ENCODE peak calls at places on chromosome 5, in six cellular contexts. One of them, this sample, is unnamed.

GRCh38 chr5:119347996-119348395 is 7.8 kb upstream of the TNFAIP8 start:
- DNase-seq in sigmoid colon: no peak
- DNase-seq in nephron progenitor cell: no peak
- DNase-seq in D341Med: no peak
- DNase-seq in mucosa of gallbladder: no peak
- DNase-seq in T-helper 2 cell: no peak
- DNase-seq in this sample: no peak

GRCh38 chr5:145921211-145921610 is 15.2 kb upstream of the SH3RF2 start:
- DNase-seq in D341Med: no peak
- DNase-seq in sigmoid colon: no peak
- DNase-seq in nephron progenitor cell: no peak
- DNase-seq in T-helper 2 cell: no peak
- DNase-seq in mucosa of gallbladder: no peak
- DNase-seq in this sample: no peak

GRCh38 chr5:16808936-16809815 is 126.9 kb downstream of the MYO10 start:
- DNase-seq in D341Med: no peak
- DNase-seq in mucosa of gallbladder: peak; percentile 35
- DNase-seq in nephron progenitor cell: no peak
- DNase-seq in T-helper 2 cell: no peak
- DNase-seq in sigmoid colon: no peak
- DNase-seq in this sample: no peak

GRCh38 chr5:73030995-73031394 is 75.2 kb downstream of the FCHO2 start:
- DNase-seq in mucosa of gallbladder: peak; percentile 33
- DNase-seq in sigmoid colon: no peak
- DNase-seq in D341Med: no peak
- DNase-seq in nephron progenitor cell: no peak
- DNase-seq in T-helper 2 cell: no peak
- DNase-seq in this sample: peak; percentile 95

GRCh38 chr5:111117149-111117548 is 25.0 kb downstream of the WDR36 start:
- DNase-seq in nephron progenitor cell: no peak
- DNase-seq in D341Med: no peak
- DNase-seq in T-helper 2 cell: no peak
- DNase-seq in mucosa of gallbladder: no peak
- DNase-seq in sigmoid colon: no peak
- DNase-seq in this sample: no peak

GRCh38 chr5:125486634-125487033 is 740.2 kb upstream of the ZNF608 start:
- DNase-seq in nephron progenitor cell: no peak
- DNase-seq in mucosa of gallbladder: no peak
- DNase-seq in sigmoid colon: no peak
- DNase-seq in T-helper 2 cell: no peak
- DNase-seq in D341Med: no peak
- DNase-seq in this sample: no peak

GRCh38 chr5:157308826-157309465 is 43.0 kb downstream of the CYFIP2 start:
- DNase-seq in mucosa of gallbladder: no peak
- DNase-seq in T-helper 2 cell: no peak
- DNase-seq in D341Med: no peak
- DNase-seq in nephron progenitor cell: no peak
- DNase-seq in sigmoid colon: no peak
- DNase-seq in this sample: no peak

GRCh38 chr5:143248822-143249579 is 154.5 kb downstream of the NR3C1 start:
- DNase-seq in T-helper 2 cell: no peak
- DNase-seq in D341Med: no peak
- DNase-seq in nephron progenitor cell: no peak
- DNase-seq in sigmoid colon: no peak
- DNase-seq in mucosa of gallbladder: peak; percentile 34
- DNase-seq in this sample: peak; percentile 69

GRCh38 chr5:97245371-97245770 is 62.3 kb upstream of the RIOK2 start:
- DNase-seq in mucosa of gallbladder: no peak
- DNase-seq in T-helper 2 cell: no peak
- DNase-seq in sigmoid colon: no peak
- DNase-seq in D341Med: no peak
- DNase-seq in nephron progenitor cell: peak; percentile 14
- DNase-seq in this sample: no peak

GRCh38 chr5:142506756-142507155 is 179.1 kb downstream of the FGF1 start:
- DNase-seq in T-helper 2 cell: no peak
- DNase-seq in mucosa of gallbladder: no peak
- DNase-seq in nephron progenitor cell: no peak
- DNase-seq in D341Med: no peak
- DNase-seq in sigmoid colon: no peak
- DNase-seq in this sample: no peak

GRCh38 chr5:134873494-134873893 is 677 bp upstream of the TXNDC15 start:
- DNase-seq in sigmoid colon: no peak
- DNase-seq in nephron progenitor cell: no peak
- DNase-seq in T-helper 2 cell: no peak
- DNase-seq in mucosa of gallbladder: no peak
- DNase-seq in D341Med: peak; percentile 43
- DNase-seq in this sample: no peak

GRCh38 chr5:78907255-78907886 is 77.7 kb downstream of the ARSB start:
- DNase-seq in nephron progenitor cell: no peak
- DNase-seq in mucosa of gallbladder: no peak
- DNase-seq in T-helper 2 cell: no peak
- DNase-seq in sigmoid colon: peak; percentile 77
- DNase-seq in D341Med: no peak
- DNase-seq in this sample: no peak

GRCh38 chr5:60843693-60844428 is at the start of gene ELOVL7:
- DNase-seq in nephron progenitor cell: peak; percentile 85
- DNase-seq in D341Med: peak; percentile 81
- DNase-seq in mucosa of gallbladder: peak; percentile 84
- DNase-seq in sigmoid colon: no peak
- DNase-seq in T-helper 2 cell: no peak
- DNase-seq in this sample: peak; percentile 74

GRCh38 chr5:69217154-69217731 is 17.4 kb upstream of the CDK7 start:
- DNase-seq in T-helper 2 cell: peak; percentile 96
- DNase-seq in sigmoid colon: no peak
- DNase-seq in mucosa of gallbladder: no peak
- DNase-seq in D341Med: peak; percentile 98
- DNase-seq in nephron progenitor cell: no peak
- DNase-seq in this sample: no peak

GRCh38 chr5:151825445-151825844 is 53.7 kb downstream of the G3BP1 start:
- DNase-seq in D341Med: peak; percentile 72
- DNase-seq in nephron progenitor cell: peak; percentile 69
- DNase-seq in T-helper 2 cell: no peak
- DNase-seq in mucosa of gallbladder: peak; percentile 64
- DNase-seq in sigmoid colon: peak; percentile 72
- DNase-seq in this sample: peak; percentile 45

GRCh38 chr5:177592905-177593304 is 902 bp downstream of the TMED9 start:
- DNase-seq in D341Med: no peak
- DNase-seq in nephron progenitor cell: no peak
- DNase-seq in sigmoid colon: peak; percentile 43
- DNase-seq in mucosa of gallbladder: no peak
- DNase-seq in T-helper 2 cell: no peak
- DNase-seq in this sample: no peak

GRCh38 chr5:180105827-180106312 is 34.3 kb upstream of the RNF130 start:
- DNase-seq in sigmoid colon: no peak
- DNase-seq in mucosa of gallbladder: no peak
- DNase-seq in D341Med: no peak
- DNase-seq in nephron progenitor cell: no peak
- DNase-seq in T-helper 2 cell: no peak
- DNase-seq in this sample: no peak

GRCh38 chr5:172945151-172945550 is 14.1 kb upstream of the RPL26L1 start:
- DNase-seq in sigmoid colon: peak; percentile 33
- DNase-seq in nephron progenitor cell: no peak
- DNase-seq in T-helper 2 cell: no peak
- DNase-seq in D341Med: no peak
- DNase-seq in mucosa of gallbladder: no peak
- DNase-seq in this sample: no peak

GRCh38 chr5:176186107-176186506 is 52.1 kb upstream of the SIMC1 start:
- DNase-seq in T-helper 2 cell: no peak
- DNase-seq in D341Med: no peak
- DNase-seq in sigmoid colon: no peak
- DNase-seq in mucosa of gallbladder: no peak
- DNase-seq in nephron progenitor cell: no peak
- DNase-seq in this sample: no peak